ENCODE peak calls at places on chromosomes 3 and 15, in four cellular contexts. One of them, this sample, is unnamed.

GRCh38 chr15:50493625-50494024 is 52.8 kb downstream of the USP50 start:
- DNase-seq in astrocyte of the spinal cord: no peak
- DNase-seq in A549: no peak
- DNase-seq in AG10803: no peak
- DNase-seq in this sample: no peak

GRCh38 chr3:155332668-155333160 is 39.2 kb upstream of the STRIT1 start:
- DNase-seq in astrocyte of the spinal cord: peak
- DNase-seq in A549: no peak
- DNase-seq in AG10803: no peak
- DNase-seq in this sample: no peak

GRCh38 chr3:52742418-52743041 is 28.2 kb downstream of the NEK4 start:
- DNase-seq in astrocyte of the spinal cord: peak
- DNase-seq in A549: peak
- DNase-seq in AG10803: peak
- DNase-seq in this sample: peak

GRCh38 chr15:34793901-34794300 is 1.4 kb downstream of the ACTC1 start:
- DNase-seq in astrocyte of the spinal cord: no peak
- DNase-seq in A549: no peak
- DNase-seq in AG10803: no peak
- DNase-seq in this sample: no peak

GRCh38 chr3:146550743-146551510 is 6.5 kb upstream of the PLSCR1 start:
- DNase-seq in astrocyte of the spinal cord: peak
- DNase-seq in A549: peak
- DNase-seq in AG10803: peak
- DNase-seq in this sample: peak

GRCh38 chr3:11467875-11468274 is 175.8 kb downstream of the VGLL4 start:
- DNase-seq in astrocyte of the spinal cord: no peak
- DNase-seq in A549: no peak
- DNase-seq in AG10803: no peak
- DNase-seq in this sample: no peak

GRCh38 chr3:29373016-29373690 is 92.3 kb downstream of the RBMS3 start:
- DNase-seq in astrocyte of the spinal cord: peak
- DNase-seq in A549: no peak
- DNase-seq in AG10803: peak
- DNase-seq in this sample: peak

GRCh38 chr15:101242999-101243336 is 8.9 kb downstream of the CHSY1 start:
- DNase-seq in astrocyte of the spinal cord: no peak
- DNase-seq in A549: no peak
- DNase-seq in AG10803: no peak
- DNase-seq in this sample: no peak

GRCh38 chr3:32510075-32510724 is 7.5 kb upstream of the CMTM6 start:
- DNase-seq in astrocyte of the spinal cord: peak
- DNase-seq in A549: peak
- DNase-seq in AG10803: peak
- DNase-seq in this sample: peak

DNA sequence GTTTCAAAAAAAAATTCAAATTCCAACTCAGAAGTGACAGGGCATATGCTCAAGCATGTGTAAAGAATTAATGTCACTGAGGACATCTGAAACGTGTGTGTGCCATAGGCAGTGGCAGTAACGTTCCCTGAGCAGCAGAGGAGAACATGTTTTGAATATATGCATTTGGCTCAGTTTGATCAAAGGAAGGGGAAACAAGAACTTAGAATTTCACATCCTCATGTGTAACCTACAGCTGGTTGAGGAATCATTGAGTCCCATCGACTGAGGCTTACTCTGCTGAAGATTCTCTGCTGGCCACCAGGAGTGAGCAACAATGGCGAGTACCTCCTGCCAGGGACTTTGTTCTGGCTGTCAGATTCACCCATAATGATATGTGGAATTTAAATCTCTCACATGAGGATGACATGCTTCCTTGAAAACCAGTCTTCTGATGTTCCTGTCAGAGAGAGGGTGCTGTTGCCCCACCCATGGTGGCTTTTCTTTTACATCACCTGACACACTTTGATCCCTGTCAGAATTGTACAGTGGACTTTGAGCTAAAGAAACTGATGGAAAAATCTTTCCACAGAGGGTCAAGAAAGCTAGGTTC is 21.3 kb downstream of the GORASP1 start:
- DNase-seq in astrocyte of the spinal cord: no peak
- DNase-seq in A549: no peak
- DNase-seq in AG10803: no peak
- DNase-seq in this sample: no peak
- TF ChIP-seq CTCF in astrocyte of the spinal cord: no peak
- TF ChIP-seq CTCF in A549: no peak
- TF ChIP-seq CTCF in AG10803: no peak
- TF ChIP-seq CTCF in this sample: no peak

GRCh38 chr3:71753716-71754609 is at the start of gene GPR27:
- DNase-seq in astrocyte of the spinal cord: peak
- DNase-seq in A549: peak
- DNase-seq in AG10803: peak
- DNase-seq in this sample: peak
- H3K4me3 ChIP-seq in astrocyte of the spinal cord: no peak
- H3K4me3 ChIP-seq in A549: peak
- H3K4me3 ChIP-seq in AG10803: peak
- H3K4me3 ChIP-seq in this sample: no peak

DNA sequence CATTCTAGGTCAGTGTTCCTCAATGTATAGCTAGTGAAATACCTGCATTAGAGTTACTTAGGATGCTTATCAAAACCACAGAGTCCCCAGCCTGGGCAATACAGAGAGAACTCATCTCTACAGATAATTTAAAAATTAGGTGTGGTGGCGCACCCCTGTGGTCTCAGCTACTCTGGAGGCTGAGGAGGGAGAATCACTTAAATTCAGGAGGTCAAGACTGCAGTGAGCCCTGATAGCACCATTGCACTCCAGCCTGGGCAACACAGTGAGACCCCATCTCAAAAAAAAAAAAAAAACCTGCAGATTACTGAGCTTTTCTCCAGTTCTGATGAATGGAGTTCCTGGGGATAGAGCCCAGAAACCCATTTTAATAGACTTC is 10.1 kb upstream of the MINDY2 start:
- DNase-seq in astrocyte of the spinal cord: no peak
- DNase-seq in A549: no peak
- DNase-seq in AG10803: no peak
- DNase-seq in this sample: no peak
- TF ChIP-seq CTCF in astrocyte of the spinal cord: no peak
- TF ChIP-seq CTCF in A549: no peak
- TF ChIP-seq CTCF in AG10803: no peak
- TF ChIP-seq CTCF in this sample: peak

GRCh38 chr3:37241880-37242279 is 67.5 kb upstream of the LRRFIP2 start:
- DNase-seq in astrocyte of the spinal cord: no peak
- DNase-seq in A549: no peak
- DNase-seq in AG10803: no peak
- DNase-seq in this sample: no peak
- H3K4me3 ChIP-seq in astrocyte of the spinal cord: no peak
- H3K4me3 ChIP-seq in A549: peak
- H3K4me3 ChIP-seq in AG10803: no peak
- H3K4me3 ChIP-seq in this sample: no peak

GRCh38 chr3:195035345-195036202 is 235.4 kb downstream of the XXYLT1 start:
- DNase-seq in astrocyte of the spinal cord: no peak
- DNase-seq in A549: peak
- DNase-seq in AG10803: no peak
- DNase-seq in this sample: no peak
- TF ChIP-seq CTCF in astrocyte of the spinal cord: peak
- TF ChIP-seq CTCF in A549: peak
- TF ChIP-seq CTCF in AG10803: no peak
- TF ChIP-seq CTCF in this sample: peak

DNA sequence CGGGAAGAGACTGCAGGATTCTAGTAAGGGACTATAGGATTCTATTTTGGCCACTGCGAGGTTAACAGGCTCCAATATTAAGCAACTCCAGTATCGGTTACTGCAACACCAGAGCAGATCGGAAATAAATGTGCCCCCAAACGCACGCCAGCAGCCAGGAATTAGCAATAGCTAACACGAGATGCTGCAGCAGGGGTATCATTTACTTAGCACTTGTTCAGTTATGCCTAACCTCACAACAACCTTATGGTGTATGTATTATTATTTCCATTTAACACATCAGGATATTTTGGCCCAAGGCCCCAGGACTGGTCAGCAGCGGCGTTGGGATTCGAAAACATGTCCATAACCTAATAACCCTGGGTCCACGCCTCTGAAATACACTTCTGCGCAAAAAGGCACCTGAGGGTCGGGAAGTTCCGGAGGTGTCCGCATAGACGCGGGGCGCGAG is 795 bp downstream of the PIK3CB start:
- DNase-seq in astrocyte of the spinal cord: peak
- DNase-seq in A549: no peak
- DNase-seq in AG10803: peak
- DNase-seq in this sample: no peak
- H3K4me3 ChIP-seq in astrocyte of the spinal cord: peak
- H3K4me3 ChIP-seq in A549: peak
- H3K4me3 ChIP-seq in AG10803: peak
- H3K4me3 ChIP-seq in this sample: peak

DNA sequence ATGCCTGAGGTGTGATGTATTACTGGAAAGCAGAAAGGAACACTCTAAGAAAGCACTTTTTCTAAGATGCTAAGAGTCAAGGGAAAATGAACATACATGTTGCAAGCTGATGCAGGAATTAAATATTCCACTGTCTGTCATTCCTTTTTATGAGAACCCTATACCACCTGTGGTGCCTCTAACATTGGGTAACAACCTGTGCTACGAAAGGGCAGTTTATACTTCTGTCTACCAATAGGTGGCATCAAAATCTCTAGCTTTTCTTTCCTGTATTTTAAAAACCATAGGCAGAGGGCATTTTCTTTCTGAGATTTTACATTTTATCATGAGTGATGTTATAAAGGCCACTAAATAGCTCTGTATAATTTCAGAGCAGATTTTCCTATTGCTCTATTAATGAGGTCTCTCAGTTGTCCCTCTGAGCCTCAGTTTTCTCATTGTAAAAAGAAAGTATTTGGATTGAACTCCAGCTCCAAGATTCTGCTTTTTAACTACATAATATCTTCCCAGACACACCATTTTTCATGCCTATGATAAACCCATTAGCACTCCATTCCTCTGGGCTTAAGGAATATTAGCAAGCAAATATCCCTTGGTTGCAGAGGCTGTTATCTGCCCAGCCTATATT is 3.5 kb upstream of the CPNE4 start:
- DNase-seq in astrocyte of the spinal cord: peak
- DNase-seq in A549: peak
- DNase-seq in AG10803: peak
- DNase-seq in this sample: peak
- TF ChIP-seq CTCF in astrocyte of the spinal cord: peak
- TF ChIP-seq CTCF in A549: peak
- TF ChIP-seq CTCF in AG10803: peak
- TF ChIP-seq CTCF in this sample: peak